ENCODE peak calls at places on chromosomes 4 and X, in six cellular contexts. One of them, this sample, is unnamed.

GRCh38 chr4:154807042-154807630 is 26.1 kb downstream of the RBM46 start:
- DNase-seq in naive thymus-derived CD8-positive, alpha-beta T cell: no peak
- DNase-seq in tibial nerve: no peak
- DNase-seq in GM10248: no peak
- DNase-seq in CD4-positive, alpha-beta T cell: no peak
- DNase-seq in retina: no peak
- DNase-seq in this sample: no peak

GRCh38 chr4:4392501-4393183 is 5.7 kb downstream of the NSG1 start:
- DNase-seq in naive thymus-derived CD8-positive, alpha-beta T cell: no peak
- DNase-seq in tibial nerve: no peak
- DNase-seq in GM10248: no peak
- DNase-seq in CD4-positive, alpha-beta T cell: no peak
- DNase-seq in retina: no peak
- DNase-seq in this sample: no peak

GRCh38 chr4:99800332-99801004 is 16.2 kb upstream of the DAPP1 start:
- DNase-seq in naive thymus-derived CD8-positive, alpha-beta T cell: no peak
- DNase-seq in tibial nerve: no peak
- DNase-seq in GM10248: no peak
- DNase-seq in CD4-positive, alpha-beta T cell: no peak
- DNase-seq in retina: no peak
- DNase-seq in this sample: no peak

GRCh38 chr4:77043507-77044131 is 32.2 kb downstream of the CCNI start:
- DNase-seq in naive thymus-derived CD8-positive, alpha-beta T cell: no peak
- DNase-seq in tibial nerve: peak; percentile 26
- DNase-seq in GM10248: no peak
- DNase-seq in CD4-positive, alpha-beta T cell: no peak
- DNase-seq in retina: no peak
- DNase-seq in this sample: no peak

GRCh38 chrX:129875669-129876068 is 30.3 kb upstream of the UTP14A start:
- DNase-seq in naive thymus-derived CD8-positive, alpha-beta T cell: no peak
- DNase-seq in tibial nerve: no peak
- DNase-seq in GM10248: no peak
- DNase-seq in CD4-positive, alpha-beta T cell: no peak
- DNase-seq in retina: no peak
- DNase-seq in this sample: peak; percentile 1

GRCh38 chr4:149645790-149646189 is 169.9 kb downstream of the IQCM start:
- DNase-seq in naive thymus-derived CD8-positive, alpha-beta T cell: no peak
- DNase-seq in tibial nerve: no peak
- DNase-seq in GM10248: no peak
- DNase-seq in CD4-positive, alpha-beta T cell: no peak
- DNase-seq in retina: no peak
- DNase-seq in this sample: no peak

GRCh38 chr4:73675623-73676022 is 55.4 kb upstream of the RASSF6 start:
- DNase-seq in naive thymus-derived CD8-positive, alpha-beta T cell: no peak
- DNase-seq in tibial nerve: no peak
- DNase-seq in GM10248: no peak
- DNase-seq in CD4-positive, alpha-beta T cell: no peak
- DNase-seq in retina: no peak
- DNase-seq in this sample: no peak

GRCh38 chr4:1980561-1981041 is 28.2 kb downstream of the NELFA start:
- DNase-seq in naive thymus-derived CD8-positive, alpha-beta T cell: no peak
- DNase-seq in tibial nerve: no peak
- DNase-seq in GM10248: no peak
- DNase-seq in CD4-positive, alpha-beta T cell: no peak
- DNase-seq in retina: no peak
- DNase-seq in this sample: no peak

GRCh38 chrX:140572724-140573123 is 67.9 kb upstream of the SOX3 start:
- DNase-seq in naive thymus-derived CD8-positive, alpha-beta T cell: no peak
- DNase-seq in tibial nerve: peak; percentile 10
- DNase-seq in GM10248: peak; percentile 16
- DNase-seq in CD4-positive, alpha-beta T cell: no peak
- DNase-seq in retina: peak; percentile 16
- DNase-seq in this sample: no peak

GRCh38 chrX:119516157-119516702 is 48.0 kb downstream of the SLC25A5 start:
- DNase-seq in naive thymus-derived CD8-positive, alpha-beta T cell: no peak
- DNase-seq in tibial nerve: peak; percentile 20
- DNase-seq in GM10248: peak; percentile 80
- DNase-seq in CD4-positive, alpha-beta T cell: no peak
- DNase-seq in retina: peak; percentile 63
- DNase-seq in this sample: no peak